ENCODE peak calls at places on chromosomes 7 and 10, in eight cellular contexts. H is WTC11, E is SK-N-SH, P is IMR-90, A is H1, F is HepG2, W is K562, J is GM12878. I is an unnamed sample.

GRCh38 chr10:6311700-6312330 is 109.1 kb downstream of the PFKFB3 start:
- DNase-seq in H (no peak), P (no peak), E (no peak), J (no peak), F (no peak), W (no peak), A (no peak), I (no peak)

GRCh38 chr7:99953649-99954048 is 22.2 kb downstream of the AZGP1 start:
- DNase-seq in J (no peak), H (no peak), W (no peak), F (no peak), A (no peak), P (peak), E (no peak), I (no peak)

GRCh38 chr10:62689712-62690111 is 114.8 kb upstream of the ADO start:
- DNase-seq in F (no peak), J (no peak), H (no peak), E (no peak), A (no peak), P (no peak), W (no peak), I (no peak)

GRCh38 chr10:50398383-50398782 is 147.1 kb upstream of the ASAH2 start:
- DNase-seq in W (no peak), J (no peak), F (no peak), P (peak), A (no peak), E (no peak), H (no peak), I (no peak)

GRCh38 chr7:633381-634018 is 93.0 kb upstream of the DNAAF5 start:
- DNase-seq in P (no peak), E (no peak), F (no peak), W (no peak), J (no peak), H (no peak), A (no peak), I (no peak)

GRCh38 chr10:81843042-81843441 is 32.0 kb upstream of the NRG3 start:
- DNase-seq in J (no peak), H (no peak), A (no peak), W (no peak), F (no peak), E (no peak), P (no peak), I (peak)

GRCh38 chr7:29915481-29916215 is 74.0 kb downstream of the SCRN1 start:
- DNase-seq in A (no peak), P (peak), J (no peak), W (no peak), H (no peak), F (no peak), E (no peak), I (no peak)

GRCh38 chr7:146443102-146443501 is 326.5 kb downstream of the CNTNAP2 start:
- DNase-seq in H (no peak), J (no peak), W (no peak), F (no peak), P (no peak), E (no peak), A (no peak), I (no peak)

GRCh38 chr10:69901623-69902505 is 100.2 kb downstream of the COL13A1 start:
- DNase-seq in H (peak), A (peak), J (no peak), P (peak), W (peak), E (peak), F (peak), I (peak)

GRCh38 chr7:111232249-111233084 is 141.5 kb downstream of the LRRN3 start:
- DNase-seq in P (peak), W (no peak), H (no peak), A (no peak), F (peak), E (no peak), J (no peak), I (peak)

GRCh38 chr7:112877671-112878460 is 87.7 kb upstream of the TMEM168 start:
- DNase-seq in P (no peak), J (no peak), H (no peak), F (no peak), W (no peak), E (no peak), A (no peak), I (no peak)

GRCh38 chr10:113097046-113097415 is 147.0 kb downstream of the TCF7L2 start:
- DNase-seq in H (no peak), J (no peak), A (no peak), W (no peak), P (no peak), E (no peak), F (no peak), I (no peak)

GRCh38 chr10:88725798-88726197 is 19.7 kb downstream of the LIPK start:
- DNase-seq in F (no peak), E (no peak), W (no peak), H (no peak), P (no peak), J (no peak), A (no peak), I (no peak)

GRCh38 chr10:65194131-65194530 is 1672.9 kb downstream of the REEP3 start:
- DNase-seq in F (no peak), W (no peak), H (no peak), P (no peak), J (no peak), A (no peak), E (no peak), I (peak)

GRCh38 chr10:53909791-53910190 is 891.2 kb downstream of the PCDH15 start:
- DNase-seq in H (peak), A (no peak), W (no peak), E (no peak), P (no peak), J (no peak), F (peak), I (no peak)

GRCh38 chr10:51063659-51064535 is 10.4 kb upstream of the PRKG1 start:
- DNase-seq in P (peak), W (peak), H (no peak), J (no peak), F (peak), A (no peak), E (peak), I (no peak)

GRCh38 chr10:103712898-103713498 is 142.4 kb downstream of the SH3PXD2A start:
- DNase-seq in A (peak), E (peak), J (no peak), W (peak), P (peak), H (peak), F (peak), I (peak)

GRCh38 chr10:119299531-119299930 is 92.2 kb downstream of the GRK5 start:
- DNase-seq in H (no peak), E (no peak), P (no peak), W (peak), J (no peak), A (no peak), F (no peak), I (no peak)

GRCh38 chr10:13674645-13675588 is 88.2 kb downstream of the PRPF18 start:
- DNase-seq in P (no peak), F (no peak), J (no peak), A (no peak), E (no peak), W (no peak), H (no peak), I (no peak)

GRCh38 chr10:63346015-63346441 is 119.7 kb downstream of the JMJD1C start:
- DNase-seq in E (no peak), H (no peak), J (no peak), F (peak), A (no peak), P (peak), W (no peak), I (peak)

GRCh38 chr10:104054430-104054829 is 31.2 kb downstream of the COL17A1 start:
- DNase-seq in H (no peak), P (peak), F (no peak), W (no peak), J (no peak), E (no peak), A (no peak), I (peak)

GRCh38 chr10:83915801-83916200 is 223.5 kb upstream of the GHITM start:
- DNase-seq in J (no peak), E (no peak), H (no peak), P (no peak), F (peak), W (no peak), A (no peak), I (no peak)

GRCh38 chr7:99244942-99245341 is 27.7 kb upstream of the MYH16 start:
- DNase-seq in W (no peak), H (no peak), P (peak), J (no peak), E (no peak), A (no peak), F (no peak), I (no peak)

GRCh38 chr7:151134743-151135524 is 32.6 kb downstream of the GBX1 start:
- DNase-seq in J (no peak), F (no peak), A (no peak), E (no peak), P (no peak), H (no peak), W (no peak), I (no peak)

GRCh38 chr10:16606923-16607322 is 85.2 kb upstream of the C1QL3 start:
- DNase-seq in H (no peak), W (peak), J (no peak), F (no peak), A (no peak), E (no peak), P (no peak), I (no peak)

GRCh38 chr7:95199779-95200558 is 124.4 kb downstream of the PON1 start:
- DNase-seq in P (peak), A (no peak), E (peak), F (peak), H (peak), W (peak), J (no peak), I (peak)

GRCh38 chr7:104900525-104900924 is 113.5 kb upstream of the KMT2E start:
- DNase-seq in H (no peak), W (no peak), E (no peak), F (peak), J (no peak), P (no peak), A (no peak), I (no peak)

GRCh38 chr7:51111256-51111655 is 205.4 kb downstream of the COBL start:
- DNase-seq in W (no peak), J (no peak), E (no peak), H (no peak), P (no peak), F (no peak), A (no peak), I (no peak)

GRCh38 chr7:93147358-93147757 is 827 bp downstream of the SAMD9L start:
- DNase-seq in E (no peak), W (peak), P (peak), A (no peak), H (no peak), F (no peak), J (peak), I (peak)

GRCh38 chr10:132143162-132143561 is 43.6 kb upstream of the DPYSL4 start:
- DNase-seq in F (no peak), P (no peak), W (no peak), H (no peak), J (no peak), E (peak), A (no peak), I (no peak)

GRCh38 chr10:20959178-20959577 is 62.1 kb upstream of the NEBL start:
- DNase-seq in P (no peak), E (no peak), F (no peak), A (no peak), W (no peak), J (no peak), H (no peak), I (no peak)

DNA sequence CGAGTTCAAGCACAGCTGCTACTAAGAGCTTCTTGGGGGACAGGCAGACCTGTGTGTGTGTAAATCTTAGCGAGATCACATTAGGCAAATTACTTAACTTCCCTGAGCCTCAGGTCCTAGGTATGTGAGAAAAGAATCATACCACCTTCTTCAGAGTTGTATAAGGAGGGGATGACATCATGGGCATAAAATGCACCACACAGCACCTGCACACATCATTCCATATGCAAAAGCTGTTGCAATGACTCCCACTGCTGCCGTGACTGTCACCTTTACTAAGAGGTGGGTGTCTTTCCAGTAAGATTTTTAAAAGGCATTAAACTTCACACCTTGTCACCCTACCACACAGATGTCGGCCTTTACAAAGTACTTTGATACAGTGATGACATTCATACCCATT is 146.0 kb downstream of the FANK1 start:
- DNase-seq in F (no peak), E (no peak), J (no peak), P (no peak), W (no peak), H (no peak), A (no peak), I (no peak)
- TF ChIP-seq USF2 in F (no peak), E (no peak), J (no peak), P (no peak), W (no peak), H (no peak), A (no peak), I (no peak)

DNA sequence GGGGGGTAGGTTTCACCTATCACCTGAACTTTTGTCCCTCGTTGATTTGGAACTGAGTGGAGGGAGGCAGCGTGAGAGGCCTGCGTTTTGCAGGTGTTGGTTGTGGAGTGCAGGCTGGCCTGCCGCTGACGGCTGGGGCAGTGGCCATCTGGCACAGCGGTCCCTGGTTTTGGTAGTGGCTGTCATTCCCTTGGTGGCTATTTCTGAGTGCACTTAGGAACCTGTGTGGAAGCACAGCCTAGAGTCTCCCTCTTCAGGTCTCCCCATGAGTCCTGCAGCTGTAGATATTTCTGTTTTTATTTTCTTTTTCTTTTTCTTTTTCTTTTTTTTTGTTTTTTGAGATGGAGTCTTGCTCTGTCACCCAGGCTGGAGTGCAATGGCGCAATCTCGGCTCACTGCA is 129.2 kb downstream of the CUL2 start:
- DNase-seq in J (no peak), E (peak), P (peak), A (no peak), F (no peak), H (no peak), W (no peak), I (no peak)
- TF ChIP-seq USF2 in J (no peak), E (no peak), P (no peak), A (no peak), F (no peak), H (no peak), W (no peak), I (no peak)

GRCh38 chr10:7408494-7409044 is 2.3 kb downstream of the SFMBT2 start:
- DNase-seq in F (no peak), E (peak), A (no peak), W (peak), J (no peak), P (peak), H (peak), I (peak)
- TF ChIP-seq USF2 in F (no peak), E (no peak), A (no peak), W (no peak), J (no peak), P (no peak), H (no peak), I (no peak)

DNA sequence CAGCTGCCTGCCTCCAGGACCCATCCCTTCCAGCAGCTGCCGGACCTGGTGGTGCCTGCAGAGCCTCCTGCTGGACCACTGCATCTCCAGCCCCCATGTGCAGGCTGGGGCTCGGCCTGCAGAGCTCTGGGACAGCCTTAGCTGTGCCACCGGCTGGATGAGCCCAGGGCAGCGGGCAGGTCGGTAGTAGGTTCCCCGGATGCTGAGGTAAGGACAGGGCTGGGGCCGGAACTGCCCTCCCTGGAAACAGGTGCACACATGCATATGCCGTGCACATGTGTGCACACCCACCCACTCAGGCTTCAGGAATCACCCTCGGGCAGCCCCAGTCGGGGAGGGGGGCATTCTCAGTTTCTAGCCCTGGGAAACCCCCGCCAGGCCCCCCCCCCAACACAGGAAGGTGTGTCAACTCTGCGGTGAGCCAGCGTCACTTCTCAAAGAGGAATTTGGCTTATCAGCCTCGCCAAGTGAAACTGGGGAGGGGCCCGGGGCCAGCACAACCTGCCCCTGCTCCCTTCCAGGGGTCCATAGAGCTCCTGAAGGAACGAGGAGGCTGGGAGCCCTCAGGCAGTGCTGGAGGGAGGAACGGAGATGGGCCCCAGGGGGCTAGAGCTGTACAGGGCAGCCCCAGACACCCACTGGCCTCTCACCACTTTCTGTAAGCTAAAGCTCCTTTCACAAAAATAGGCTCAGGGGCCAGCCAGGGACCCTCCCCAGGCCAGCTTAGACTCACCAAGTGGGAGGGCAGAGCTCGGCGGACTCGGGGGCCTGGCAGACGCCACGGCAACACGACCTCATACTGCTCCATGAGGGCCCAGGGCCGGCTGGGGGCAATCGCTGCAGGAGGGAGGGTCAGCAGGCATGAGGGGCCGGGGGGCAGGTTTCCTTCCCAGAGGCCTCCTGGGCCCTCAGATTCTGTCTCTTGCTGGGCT is 1.7 kb downstream of the ADAM8 start:
- DNase-seq in J (peak), A (no peak), H (no peak), P (no peak), W (peak), E (no peak), F (no peak), I (no peak)
- TF ChIP-seq USF2 in J (no peak), A (no peak), H (no peak), P (no peak), W (no peak), E (no peak), F (no peak), I (no peak)

DNA sequence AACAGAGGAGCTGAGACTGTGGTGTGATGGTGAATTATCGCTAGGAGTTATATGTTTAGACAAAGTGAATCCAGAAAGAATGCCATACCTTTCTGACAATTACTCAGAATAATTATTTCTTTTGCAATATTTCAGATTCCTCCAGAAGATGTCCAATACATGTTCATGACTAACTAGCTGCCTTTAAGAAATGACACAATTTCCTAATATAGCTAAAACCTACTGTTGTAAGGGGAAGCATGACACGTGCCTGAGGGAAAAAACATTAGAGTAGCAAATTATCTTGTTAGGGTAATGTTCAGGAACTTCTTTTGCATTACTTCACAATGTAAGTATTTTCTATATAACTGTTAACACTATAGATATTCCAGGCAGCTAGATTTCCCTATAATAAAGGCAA is 150.3 kb downstream of the COL28A1 start:
- DNase-seq in P (no peak), W (no peak), A (no peak), J (no peak), F (no peak), E (no peak), H (no peak), I (no peak)
- TF ChIP-seq USF2 in P (no peak), W (no peak), A (no peak), J (no peak), F (no peak), E (no peak), H (no peak), I (no peak)

DNA sequence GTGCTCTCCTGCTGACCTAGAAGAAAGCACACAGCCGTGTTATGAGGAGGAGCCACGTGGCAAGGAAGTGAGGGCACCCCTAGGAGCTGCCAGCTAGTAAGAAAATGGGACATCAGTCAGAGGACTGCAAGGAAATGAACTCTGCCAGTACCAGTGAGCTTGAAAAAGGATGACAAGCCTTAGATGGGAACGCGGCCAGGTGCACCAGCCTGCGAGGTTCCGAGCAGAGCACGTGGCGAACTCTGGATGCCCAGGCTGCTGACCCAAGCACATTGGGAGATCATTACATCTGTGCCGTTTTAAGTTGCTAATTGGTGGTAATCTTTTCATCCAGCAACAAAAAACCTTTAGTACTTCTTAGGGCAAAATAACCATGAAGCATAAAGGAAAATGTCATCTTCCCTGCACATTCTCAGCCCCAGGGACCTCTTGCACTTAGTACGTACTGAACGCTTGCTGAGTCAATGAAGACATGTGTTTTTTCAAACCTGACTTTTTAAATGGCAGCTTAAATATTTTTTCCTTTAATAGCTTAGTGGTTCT is 69.4 kb downstream of the AMZ1 start:
- DNase-seq in J (no peak), H (no peak), A (no peak), W (no peak), E (peak), F (no peak), P (no peak), I (peak)
- TF ChIP-seq USF2 in J (no peak), H (no peak), A (no peak), W (no peak), E (peak), F (no peak), P (no peak), I (peak)

GRCh38 chr10:29668628-29669027 is 33.9 kb upstream of the SVIL start:
- DNase-seq in W (no peak), A (no peak), P (peak), E (no peak), H (no peak), F (no peak), J (no peak), I (no peak)
- TF ChIP-seq USF2 in W (no peak), A (no peak), P (no peak), E (no peak), H (no peak), F (no peak), J (no peak), I (no peak)

GRCh38 chr10:14926061-14926470 is 27.8 kb downstream of the DCLRE1C start:
- DNase-seq in P (no peak), E (no peak), J (no peak), H (no peak), F (no peak), A (no peak), W (no peak), I (no peak)
- TF ChIP-seq USF2 in P (no peak), E (no peak), J (no peak), H (no peak), F (no peak), A (no peak), W (no peak), I (no peak)